ENCODE peak calls at places on chromosomes 16 and 17, in seven cellular contexts. One of them, this sample, is unnamed.

GRCh38 chr16:88953003-88953690 is 23.9 kb downstream of the CBFA2T3 start:
- DNase-seq in HCT116: no peak
- DNase-seq in transverse colon: no peak
- DNase-seq in spleen: peak; percentile 65
- DNase-seq in body of pancreas: no peak
- DNase-seq in uterus: no peak
- DNase-seq in ovary: no peak
- DNase-seq in this sample: no peak

GRCh38 chr16:88685156-88686061 is 898 bp downstream of the SNAI3 start:
- DNase-seq in HCT116: no peak
- DNase-seq in transverse colon: peak; percentile 50
- DNase-seq in spleen: peak; percentile 87
- DNase-seq in body of pancreas: peak; percentile 34
- DNase-seq in uterus: no peak
- DNase-seq in ovary: no peak
- DNase-seq in this sample: no peak

GRCh38 chr17:47935961-47936360 is 5.4 kb upstream of the PNPO start:
- DNase-seq in HCT116: peak; percentile 92
- DNase-seq in transverse colon: no peak
- DNase-seq in spleen: no peak
- DNase-seq in body of pancreas: no peak
- DNase-seq in uterus: no peak
- DNase-seq in ovary: no peak
- DNase-seq in this sample: no peak

GRCh38 chr16:54538241-54538640 is 251.7 kb upstream of the IRX3 start:
- DNase-seq in HCT116: no peak
- DNase-seq in transverse colon: no peak
- DNase-seq in spleen: no peak
- DNase-seq in body of pancreas: no peak
- DNase-seq in uterus: no peak
- DNase-seq in ovary: no peak
- DNase-seq in this sample: no peak

GRCh38 chr16:23482778-23483177 is 27.5 kb downstream of the GGA2 start:
- DNase-seq in HCT116: no peak
- DNase-seq in transverse colon: no peak
- DNase-seq in spleen: peak; percentile 80
- DNase-seq in body of pancreas: no peak
- DNase-seq in uterus: no peak
- DNase-seq in ovary: no peak
- DNase-seq in this sample: no peak

GRCh38 chr16:1964046-1964505 is 550 bp downstream of the RPS2 start:
- DNase-seq in HCT116: no peak
- DNase-seq in transverse colon: no peak
- DNase-seq in spleen: no peak
- DNase-seq in body of pancreas: no peak
- DNase-seq in uterus: no peak
- DNase-seq in ovary: no peak
- DNase-seq in this sample: no peak

GRCh38 chr17:35612924-35613521 is 25.9 kb downstream of the AP2B1 start:
- DNase-seq in HCT116: peak; percentile 12
- DNase-seq in transverse colon: peak; percentile 35
- DNase-seq in spleen: no peak
- DNase-seq in body of pancreas: peak; percentile 39
- DNase-seq in uterus: peak; percentile 20
- DNase-seq in ovary: peak; percentile 46
- DNase-seq in this sample: no peak

GRCh38 chr16:17134586-17134985 is 336.2 kb downstream of the XYLT1 start:
- DNase-seq in HCT116: no peak
- DNase-seq in transverse colon: no peak
- DNase-seq in spleen: no peak
- DNase-seq in body of pancreas: no peak
- DNase-seq in uterus: no peak
- DNase-seq in ovary: no peak
- DNase-seq in this sample: no peak

GRCh38 chr16:27230562-27230991 is 27.3 kb downstream of the KDM8 start:
- DNase-seq in HCT116: no peak
- DNase-seq in transverse colon: peak; percentile 91
- DNase-seq in spleen: peak; percentile 89
- DNase-seq in body of pancreas: no peak
- DNase-seq in uterus: no peak
- DNase-seq in ovary: no peak
- DNase-seq in this sample: no peak

GRCh38 chr17:64448665-64449512 is at the start of gene MILR1:
- DNase-seq in HCT116: peak; percentile 65
- DNase-seq in transverse colon: peak; percentile 24
- DNase-seq in spleen: no peak
- DNase-seq in body of pancreas: no peak
- DNase-seq in uterus: peak; percentile 52
- DNase-seq in ovary: no peak
- DNase-seq in this sample: no peak

GRCh38 chr17:73546770-73547345 is 97.4 kb downstream of the SDK2 start:
- DNase-seq in HCT116: peak; percentile 12
- DNase-seq in transverse colon: peak; percentile 70
- DNase-seq in spleen: peak; percentile 90
- DNase-seq in body of pancreas: no peak
- DNase-seq in uterus: no peak
- DNase-seq in ovary: no peak
- DNase-seq in this sample: no peak

GRCh38 chr17:73017653-73018052 is 74.8 kb downstream of the SLC39A11 start:
- DNase-seq in HCT116: no peak
- DNase-seq in transverse colon: no peak
- DNase-seq in spleen: no peak
- DNase-seq in body of pancreas: no peak
- DNase-seq in uterus: no peak
- DNase-seq in ovary: no peak
- DNase-seq in this sample: no peak

GRCh38 chr17:37557482-37557881 is 51.7 kb downstream of the SYNRG start:
- DNase-seq in HCT116: no peak
- DNase-seq in transverse colon: no peak
- DNase-seq in spleen: no peak
- DNase-seq in body of pancreas: no peak
- DNase-seq in uterus: no peak
- DNase-seq in ovary: no peak
- DNase-seq in this sample: no peak

GRCh38 chr16:48269011-48269410 is 21.7 kb upstream of the ABCC11 start:
- DNase-seq in HCT116: no peak
- DNase-seq in transverse colon: no peak
- DNase-seq in spleen: no peak
- DNase-seq in body of pancreas: no peak
- DNase-seq in uterus: no peak
- DNase-seq in ovary: no peak
- DNase-seq in this sample: no peak

GRCh38 chr17:71084838-71085237 is 915.5 kb downstream of the KCNJ2 start:
- DNase-seq in HCT116: no peak
- DNase-seq in transverse colon: no peak
- DNase-seq in spleen: no peak
- DNase-seq in body of pancreas: no peak
- DNase-seq in uterus: no peak
- DNase-seq in ovary: no peak
- DNase-seq in this sample: no peak

GRCh38 chr17:7060165-7060890 is 16.4 kb upstream of the SLC16A11 start:
- DNase-seq in HCT116: peak; percentile 96
- DNase-seq in transverse colon: no peak
- DNase-seq in spleen: no peak
- DNase-seq in body of pancreas: no peak
- DNase-seq in uterus: no peak
- DNase-seq in ovary: no peak
- DNase-seq in this sample: no peak

GRCh38 chr16:5033256-5034166 is at the start of gene NAGPA:
- DNase-seq in HCT116: peak; percentile 74
- DNase-seq in transverse colon: peak; percentile 92
- DNase-seq in spleen: peak; percentile 96
- DNase-seq in body of pancreas: peak; percentile 87
- DNase-seq in uterus: peak; percentile 89
- DNase-seq in ovary: peak; percentile 94
- DNase-seq in this sample: no peak

DNA sequence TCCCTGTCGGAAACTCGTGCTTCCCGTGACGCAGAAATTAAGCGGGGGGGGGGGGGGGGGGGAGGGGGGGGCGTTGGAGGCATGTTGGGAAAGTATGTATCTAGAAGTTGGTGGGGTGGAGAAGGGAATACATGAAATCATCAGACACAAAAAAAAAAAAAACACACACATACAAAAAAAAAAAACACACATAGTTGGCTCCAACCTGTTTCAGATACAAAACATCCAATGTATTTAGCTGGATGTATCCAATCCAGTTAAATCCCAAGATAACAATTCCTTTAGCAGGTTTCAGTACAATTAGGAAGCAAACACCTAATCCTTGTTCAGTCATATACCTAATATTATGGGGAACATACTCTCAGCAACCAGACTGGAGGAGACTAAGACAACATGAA is 29.6 kb downstream of the FAM222B start:
- DNase-seq in HCT116: no peak
- DNase-seq in transverse colon: no peak
- DNase-seq in spleen: no peak
- DNase-seq in body of pancreas: no peak
- DNase-seq in uterus: no peak
- DNase-seq in ovary: no peak
- DNase-seq in this sample: no peak
- H3K4me1 ChIP-seq in HCT116: peaks cover 42% of the 10 kb centered on the region
- H3K4me1 ChIP-seq in transverse colon: peaks cover 38% of the 10 kb centered on the region
- H3K4me1 ChIP-seq in spleen: peaks cover 11% of the 10 kb centered on the region
- H3K4me1 ChIP-seq in body of pancreas: peaks cover 21% of the 10 kb centered on the region
- H3K4me1 ChIP-seq in uterus: no peaks in the 10 kb centered on the region
- H3K4me1 ChIP-seq in ovary: peaks cover 2% of the 10 kb centered on the region
- H3K4me1 ChIP-seq in this sample: peaks cover 35% of the 10 kb centered on the region

GRCh38 chr16:11586856-11587642 is at the start of gene LITAF:
- DNase-seq in HCT116: no peak
- DNase-seq in transverse colon: peak; percentile 76
- DNase-seq in spleen: peak; percentile 94
- DNase-seq in body of pancreas: peak; percentile 70
- DNase-seq in uterus: peak; percentile 70
- DNase-seq in ovary: peak; percentile 80
- DNase-seq in this sample: no peak

GRCh38 chr16:11583889-11584565 is 2.7 kb downstream of the LITAF start:
- DNase-seq in HCT116: no peak
- DNase-seq in transverse colon: peak; percentile 67
- DNase-seq in spleen: peak; percentile 71
- DNase-seq in body of pancreas: peak; percentile 28
- DNase-seq in uterus: no peak
- DNase-seq in ovary: peak; percentile 1
- DNase-seq in this sample: no peak

GRCh38 chr16:11586375-11586855 is 304 bp downstream of the LITAF start:
- DNase-seq in HCT116: no peak
- DNase-seq in transverse colon: no peak
- DNase-seq in spleen: no peak
- DNase-seq in body of pancreas: no peak
- DNase-seq in uterus: no peak
- DNase-seq in ovary: no peak
- DNase-seq in this sample: no peak

GRCh38 chr16:11587643-11588247 is 1.0 kb upstream of the LITAF start:
- DNase-seq in HCT116: no peak
- DNase-seq in transverse colon: no peak
- DNase-seq in spleen: peak; percentile 74
- DNase-seq in body of pancreas: no peak
- DNase-seq in uterus: no peak
- DNase-seq in ovary: no peak
- DNase-seq in this sample: no peak

GRCh38 chr16:11585460-11586374 is 1.0 kb downstream of the LITAF start:
- DNase-seq in HCT116: no peak
- DNase-seq in transverse colon: peak; percentile 51
- DNase-seq in spleen: peak; percentile 90
- DNase-seq in body of pancreas: peak; percentile 43
- DNase-seq in uterus: no peak
- DNase-seq in ovary: peak; percentile 59
- DNase-seq in this sample: no peak
- TF ChIP-seq POLR2A in HCT116: no peak
- TF ChIP-seq POLR2A in transverse colon: peak; percentile 31
- TF ChIP-seq POLR2A in spleen: no peak
- TF ChIP-seq POLR2A in body of pancreas: peak; percentile 62
- TF ChIP-seq POLR2A in uterus: no peak
- TF ChIP-seq POLR2A in ovary: no peak
- TF ChIP-seq POLR2A in this sample: no peak

DNA sequence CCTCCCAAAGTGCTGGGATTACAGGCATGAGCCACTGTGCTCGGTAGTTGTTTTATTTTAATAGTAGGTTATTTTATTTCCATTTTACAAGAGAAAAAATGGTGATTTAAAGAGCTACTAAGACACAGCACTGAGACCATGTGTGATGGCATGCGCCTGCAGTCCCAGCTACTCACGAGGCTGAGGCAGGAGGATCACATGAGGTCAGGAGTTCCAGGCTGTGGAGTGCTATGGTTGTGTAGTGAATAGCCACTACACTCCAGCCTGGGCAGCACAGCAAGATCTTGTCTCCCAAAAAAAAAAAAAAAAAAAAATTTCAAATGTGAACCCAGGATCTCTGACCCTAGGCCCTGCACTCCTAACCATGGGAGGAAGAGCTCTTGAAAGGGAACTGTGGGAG is 3.7 kb downstream of the SERPINF1 start:
- DNase-seq in HCT116: no peak
- DNase-seq in transverse colon: no peak
- DNase-seq in spleen: no peak
- DNase-seq in body of pancreas: no peak
- DNase-seq in uterus: no peak
- DNase-seq in ovary: no peak
- DNase-seq in this sample: no peak
- H3K4me1 ChIP-seq in HCT116: peaks cover 2% of the 10 kb centered on the region
- H3K4me1 ChIP-seq in transverse colon: peaks cover 15% of the 10 kb centered on the region
- H3K4me1 ChIP-seq in spleen: peaks cover 21% of the 10 kb centered on the region
- H3K4me1 ChIP-seq in body of pancreas: peaks cover 26% of the 10 kb centered on the region
- H3K4me1 ChIP-seq in uterus: peaks cover 8% of the 10 kb centered on the region
- H3K4me1 ChIP-seq in ovary: peaks cover 16% of the 10 kb centered on the region
- H3K4me1 ChIP-seq in this sample: peaks cover 71% of the 10 kb centered on the region

GRCh38 chr16:53198933-53199332 is 144.1 kb downstream of the CHD9 start:
- DNase-seq in HCT116: no peak
- DNase-seq in transverse colon: no peak
- DNase-seq in spleen: no peak
- DNase-seq in body of pancreas: no peak
- DNase-seq in uterus: no peak
- DNase-seq in ovary: no peak
- DNase-seq in this sample: no peak

DNA sequence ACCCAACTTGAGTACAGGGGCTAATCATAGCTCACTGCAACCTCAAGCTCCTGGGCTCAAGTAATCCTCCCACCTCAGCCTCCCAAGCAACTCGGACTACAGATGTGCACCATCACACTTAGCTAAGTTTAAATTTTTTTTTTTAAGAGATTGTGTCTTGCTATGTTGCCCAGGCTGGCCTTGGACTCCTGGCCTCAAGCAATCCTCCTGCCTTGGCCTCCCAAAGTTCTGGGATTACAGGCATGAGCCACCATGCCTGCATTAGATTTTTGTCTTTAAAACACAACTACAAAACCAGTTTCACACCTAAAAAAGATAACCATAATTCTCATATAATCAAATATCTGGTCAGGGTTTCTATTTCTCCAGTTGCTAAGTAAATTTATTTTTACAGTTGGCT is 147.1 kb downstream of the CHD9 start:
- DNase-seq in HCT116: no peak
- DNase-seq in transverse colon: no peak
- DNase-seq in spleen: no peak
- DNase-seq in body of pancreas: no peak
- DNase-seq in uterus: no peak
- DNase-seq in ovary: no peak
- DNase-seq in this sample: no peak
- TF ChIP-seq POLR2A in HCT116: no peak
- TF ChIP-seq POLR2A in transverse colon: no peak
- TF ChIP-seq POLR2A in spleen: no peak
- TF ChIP-seq POLR2A in body of pancreas: no peak
- TF ChIP-seq POLR2A in uterus: no peak
- TF ChIP-seq POLR2A in ovary: no peak
- TF ChIP-seq POLR2A in this sample: no peak